ENCODE peak calls at places on chromosome 17, in nine cellular contexts. O is CD8-positive, alpha-beta T cell; A is sigmoid colon; P is CD4-positive, alpha-beta memory T cell; J is tibial nerve; F is cardiac fibroblast; H is heart left ventricle; V is A549; W is hepatocyte. Z is an unnamed sample.

GRCh38 chr17:34259151-34259550 is 4.1 kb downstream of the CCL2 start:
- DNase-seq in W (no peak), H (no peak), P (no peak), O (no peak), A (no peak), V (no peak), J (no peak), F (peak; percentile 69), Z (no peak)

GRCh38 chr17:43388198-43389021 is 10.4 kb upstream of the ARL4D start:
- DNase-seq in P (peak; percentile 93), J (peak; percentile 94), H (peak; percentile 95), A (peak; percentile 97), F (peak; percentile 94), V (peak; percentile 87), W (peak; percentile 95), O (peak; percentile 89), Z (peak; percentile 82)

GRCh38 chr17:38418693-38419507 is 9.4 kb upstream of the ARHGAP23 start:
- DNase-seq in V (no peak), J (no peak), A (no peak), W (no peak), F (no peak), P (no peak), O (no peak), H (no peak), Z (no peak)

GRCh38 chr17:44159519-44160210 is 10.8 kb upstream of the ASB16 start:
- DNase-seq in F (no peak), P (peak; percentile 18), H (no peak), J (no peak), O (peak; percentile 49), V (no peak), W (peak; percentile 55), A (no peak), Z (no peak)

GRCh38 chr17:40177275-40177874 is at the start of gene RAPGEFL1:
- DNase-seq in O (peak; percentile 77), J (peak; percentile 74), F (peak; percentile 60), A (peak; percentile 87), W (peak; percentile 92), V (no peak), H (peak; percentile 72), P (peak; percentile 69), Z (peak; percentile 45)

GRCh38 chr17:40556198-40556661 is 9.0 kb downstream of the CCR7 start:
- DNase-seq in F (no peak), W (no peak), A (no peak), P (no peak), H (no peak), J (no peak), O (no peak), V (no peak), Z (no peak)

GRCh38 chr17:16241906-16242399 is 24.9 kb downstream of the PIGL start:
- DNase-seq in O (no peak), W (no peak), V (no peak), J (no peak), H (no peak), P (no peak), A (no peak), F (no peak), Z (no peak)

GRCh38 chr17:81371910-81372760 is 23.1 kb upstream of the BAHCC1 start:
- DNase-seq in O (no peak), P (no peak), J (no peak), V (peak; percentile 73), W (peak; percentile 69), H (peak; percentile 81), F (peak; percentile 43), A (peak; percentile 78), Z (no peak)

GRCh38 chr17:32341141-32341856 is 674 bp downstream of the C17orf75 start:
- DNase-seq in V (no peak), J (no peak), O (peak; percentile 46), W (peak; percentile 41), F (peak; percentile 36), P (peak; percentile 63), H (no peak), A (no peak), Z (peak; percentile 85)

DNA sequence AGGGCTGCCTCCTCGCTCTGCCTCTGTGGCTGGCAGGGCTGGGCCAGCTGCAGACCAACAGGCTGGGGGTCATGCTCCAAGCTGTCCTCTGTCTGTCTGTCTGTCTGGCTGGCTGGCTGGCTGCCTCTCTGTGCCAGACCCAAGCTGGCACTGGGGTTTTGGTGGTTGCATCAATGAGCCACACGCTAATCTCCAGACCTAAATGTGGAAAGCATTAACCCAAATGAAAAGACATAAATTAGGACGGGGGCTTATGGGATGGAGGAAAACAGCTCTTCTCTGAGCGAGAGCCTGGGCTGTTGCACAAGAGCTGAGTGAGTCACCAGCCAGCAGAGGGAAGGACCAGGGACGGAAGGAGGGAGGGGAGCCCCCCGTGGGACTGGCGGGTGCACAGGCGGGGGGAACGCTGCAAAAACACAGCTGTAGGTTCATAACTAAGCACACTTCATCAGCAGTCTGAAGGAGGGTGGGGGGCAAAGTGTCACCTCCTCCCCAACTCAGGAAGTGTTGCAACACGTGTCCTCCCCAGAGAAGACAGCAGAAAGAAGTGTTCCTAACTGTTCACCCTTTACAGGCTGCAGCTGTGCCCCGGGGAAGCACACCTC is 83.4 kb downstream of the GAS7 start:
- DNase-seq in P (peak; percentile 64), J (peak; percentile 91), W (peak; percentile 91), A (peak; percentile 98), V (peak; percentile 87), H (peak; percentile 95), O (peak; percentile 80), F (peak; percentile 91), Z (peak; percentile 98)
- H3K4me3 ChIP-seq in P (no peak overlapping the region), J (no peak overlapping the region), W (no peak overlapping the region), A (peak overlapping the region; percentile 26), V (peak overlapping the region; percentile 28), H (no peak overlapping the region), O (peak overlapping the region; percentile 47), F (no peak overlapping the region), Z (peak overlapping the region; percentile 43)

GRCh38 chr17:41672153-41672552 is 16.5 kb upstream of the EIF1 start:
- DNase-seq in H (no peak), V (no peak), A (no peak), O (no peak), F (no peak), J (no peak), P (no peak), W (no peak), Z (no peak)
- H3K4me3 ChIP-seq in H (no peak overlapping the region), V (no peak overlapping the region), A (no peak overlapping the region), O (no peak overlapping the region), F (no peak overlapping the region), J (no peak overlapping the region), P (no peak overlapping the region), W (no peak overlapping the region), Z (no peak overlapping the region)

GRCh38 chr17:29177871-29178749 is 2.1 kb downstream of the MYO18A start:
- DNase-seq in H (no peak), F (no peak), P (no peak), J (no peak), A (no peak), W (peak; percentile 71), O (no peak), V (peak; percentile 54), Z (no peak)
- H3K4me3 ChIP-seq in H (no peak overlapping the region), F (no peak overlapping the region), P (no peak overlapping the region), J (no peak overlapping the region), A (no peak overlapping the region), W (no peak overlapping the region), O (no peak overlapping the region), V (peak overlapping the region; percentile 60), Z (no peak overlapping the region)

GRCh38 chr17:76492250-76492988 is 8.8 kb downstream of the RHBDF2 start:
- DNase-seq in J (no peak), V (no peak), W (no peak), F (no peak), H (no peak), A (no peak), P (no peak), O (no peak), Z (no peak)

GRCh38 chr17:76495663-76496400 is 5.4 kb downstream of the RHBDF2 start:
- DNase-seq in F (no peak), V (no peak), O (no peak), A (no peak), W (no peak), H (no peak), P (no peak), J (no peak), Z (no peak)

GRCh38 chr17:76491271-76492184 is 9.7 kb downstream of the RHBDF2 start:
- DNase-seq in W (no peak), F (no peak), J (no peak), O (no peak), A (no peak), V (no peak), H (no peak), P (no peak), Z (no peak)

GRCh38 chr17:76493505-76494167 is 7.6 kb downstream of the RHBDF2 start:
- DNase-seq in H (no peak), P (peak; percentile 35), A (no peak), J (no peak), V (no peak), F (no peak), W (no peak), O (peak; percentile 34), Z (no peak)

GRCh38 chr17:76492989-76493501 is 8.2 kb downstream of the RHBDF2 start:
- DNase-seq in F (peak; percentile 92), V (no peak), H (peak; percentile 85), O (peak; percentile 41), J (peak; percentile 47), P (peak; percentile 15), W (peak; percentile 61), A (peak; percentile 87), Z (no peak)
- H3K4me3 ChIP-seq in F (no peak overlapping the region), V (no peak overlapping the region), H (no peak overlapping the region), O (peak overlapping the region; percentile 41), J (peak overlapping the region; percentile 23), P (peak overlapping the region; percentile 34), W (no peak overlapping the region), A (no peak overlapping the region), Z (peak overlapping the region; percentile 20)

GRCh38 chr17:59786536-59787319 is 79.3 kb downstream of the VMP1 start:
- DNase-seq in O (peak; percentile 74), P (peak; percentile 91), A (peak; percentile 77), H (no peak), W (peak; percentile 93), V (peak; percentile 81), F (peak; percentile 100), J (peak; percentile 78), Z (peak; percentile 61)

GRCh38 chr17:59783221-59784016 is 76.0 kb downstream of the VMP1 start:
- DNase-seq in W (no peak), F (peak; percentile 82), A (no peak), P (peak; percentile 48), V (peak; percentile 58), H (no peak), O (no peak), J (no peak), Z (no peak)

GRCh38 chr17:59785091-59785799 is 77.8 kb downstream of the VMP1 start:
- DNase-seq in V (no peak), H (no peak), A (no peak), O (no peak), J (no peak), W (no peak), F (peak; percentile 52), P (no peak), Z (no peak)

GRCh38 chr17:59790936-59791335 is 83.5 kb downstream of the VMP1 start:
- DNase-seq in O (no peak), F (no peak), A (no peak), P (no peak), H (no peak), W (no peak), V (no peak), J (peak; percentile 50), Z (no peak)

DNA sequence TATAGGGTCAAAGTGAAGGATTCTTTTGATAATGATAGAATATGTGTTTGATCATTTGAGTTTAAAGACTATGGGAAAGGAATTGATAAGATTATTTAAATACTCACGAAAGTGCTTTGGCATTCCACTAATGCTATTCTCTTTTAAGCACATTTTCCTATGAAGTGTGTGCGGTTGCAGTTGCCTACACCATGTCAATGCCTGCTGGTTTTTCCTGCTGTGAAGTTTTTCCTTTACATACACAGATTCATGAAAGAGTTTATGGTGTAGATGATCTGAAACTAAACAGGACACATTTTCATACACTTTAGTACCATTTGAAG is 78.7 kb downstream of the VMP1 start:
- DNase-seq in W (no peak), P (no peak), V (no peak), H (no peak), A (no peak), J (no peak), O (no peak), F (no peak), Z (no peak)
- H3K4me3 ChIP-seq in W (no peak overlapping the region), P (peak overlapping the region; percentile 18), V (no peak overlapping the region), H (no peak overlapping the region), A (peak overlapping the region; percentile 19), J (peak overlapping the region; percentile 22), O (peak overlapping the region; percentile 20), F (no peak overlapping the region), Z (no peak overlapping the region)